ENCODE peak calls at places on chromosomes 6 and 20, in nine cellular contexts. L is IMR-90, C is left lung, V is nephron progenitor cell, F is cardiac fibroblast, B is body of pancreas, Y is heart right ventricle, U is AG04450, D is fibroblast of the aortic adventitia. E is an unnamed sample.

GRCh38 chr6:145139451-145139850 is 595.9 kb downstream of the EPM2A start:
- DNase-seq in L (peak; percentile 65), C (peak; percentile 35), V (no peak), F (no peak), B (no peak), Y (no peak), U (no peak), D (no peak), E (peak; percentile 81)

GRCh38 chr20:14706555-14706954 is 369.1 kb upstream of the FLRT3 start:
- DNase-seq in L (no peak), C (no peak), V (no peak), F (no peak), B (no peak), Y (no peak), U (no peak), D (no peak), E (no peak)

GRCh38 chr6:47075168-47075567 is 33.0 kb upstream of the ADGRF1 start:
- DNase-seq in L (no peak), C (no peak), V (no peak), F (no peak), B (no peak), Y (no peak), U (no peak), D (no peak), E (no peak)

GRCh38 chr6:51266569-51266968 is 447.9 kb downstream of the TFAP2B start:
- DNase-seq in L (no peak), C (no peak), V (no peak), F (no peak), B (no peak), Y (no peak), U (no peak), D (no peak), E (no peak)

GRCh38 chr6:77063494-77063893 is 399.8 kb downstream of the HTR1B start:
- DNase-seq in L (no peak), C (no peak), V (no peak), F (no peak), B (no peak), Y (no peak), U (no peak), D (no peak), E (no peak)

GRCh38 chr6:84581494-84582259 is 182.7 kb downstream of the TBX18 start:
- DNase-seq in L (peak; percentile 73), C (no peak), V (no peak), F (peak; percentile 67), B (no peak), Y (no peak), U (peak; percentile 8), D (peak; percentile 77), E (peak; percentile 51)

GRCh38 chr20:32249030-32249738 is 28.3 kb upstream of the KIF3B start:
- DNase-seq in L (no peak), C (no peak), V (no peak), F (no peak), B (no peak), Y (no peak), U (no peak), D (no peak), E (no peak)

GRCh38 chr6:37822851-37823682 is 3.5 kb downstream of the ZFAND3 start:
- DNase-seq in L (no peak), C (no peak), V (no peak), F (peak; percentile 55), B (no peak), Y (no peak), U (no peak), D (peak; percentile 57), E (peak; percentile 73)

GRCh38 chr6:161091972-161092701 is 100.6 kb downstream of the MAP3K4 start:
- DNase-seq in L (peak; percentile 18), C (no peak), V (no peak), F (no peak), B (no peak), Y (no peak), U (no peak), D (peak; percentile 12), E (peak; percentile 41)

GRCh38 chr20:23396961-23397620 is 24.2 kb downstream of the NAPB start:
- DNase-seq in L (peak; percentile 21), C (no peak), V (no peak), F (peak; percentile 25), B (no peak), Y (no peak), U (no peak), D (peak; percentile 14), E (no peak)

GRCh38 chr6:149045404-149045803 is 272.1 kb upstream of the TAB2 start:
- DNase-seq in L (no peak), C (no peak), V (no peak), F (no peak), B (no peak), Y (no peak), U (no peak), D (no peak), E (peak; percentile 12)

GRCh38 chr20:49890651-49891361 is 24.5 kb downstream of the SPATA2 start:
- DNase-seq in L (no peak), C (no peak), V (no peak), F (no peak), B (no peak), Y (no peak), U (no peak), D (no peak), E (no peak)

GRCh38 chr6:117536317-117536716 is 53.8 kb downstream of the DCBLD1 start:
- DNase-seq in L (peak; percentile 66), C (no peak), V (no peak), F (peak; percentile 33), B (no peak), Y (no peak), U (no peak), D (peak; percentile 69), E (no peak)

GRCh38 chr6:158653577-158654354 is 3.9 kb downstream of the SYTL3 start:
- DNase-seq in L (peak; percentile 72), C (no peak), V (no peak), F (no peak), B (peak; percentile 41), Y (no peak), U (no peak), D (no peak), E (no peak)

GRCh38 chr6:38233161-38233791 is 406.5 kb downstream of the BTBD9 start:
- DNase-seq in L (peak; percentile 51), C (no peak), V (no peak), F (no peak), B (no peak), Y (no peak), U (no peak), D (peak; percentile 32), E (peak; percentile 46)

GRCh38 chr20:21235713-21236445 is 67.3 kb upstream of the XRN2 start:
- DNase-seq in L (peak; percentile 66), C (peak; percentile 47), V (peak; percentile 67), F (peak; percentile 79), B (peak; percentile 63), Y (peak; percentile 54), U (peak; percentile 32), D (peak; percentile 82), E (peak; percentile 72)
- TF ChIP-seq CTCF in L (peak; percentile 89), C (peak; percentile 80), V (peak; percentile 75), F (peak; percentile 91), B (peak; percentile 77), Y (peak; percentile 73), U (peak; percentile 77), D (peak; percentile 92), E (peak; percentile 75)

GRCh38 chr6:131721161-131721560 is 10.3 kb upstream of the CTAGE9 start:
- DNase-seq in L (no peak), C (no peak), V (no peak), F (no peak), B (no peak), Y (no peak), U (no peak), D (no peak), E (no peak)
- TF ChIP-seq CTCF in L (no peak), C (no peak), V (no peak), F (no peak), B (no peak), Y (no peak), U (no peak), D (no peak), E (no peak)

DNA sequence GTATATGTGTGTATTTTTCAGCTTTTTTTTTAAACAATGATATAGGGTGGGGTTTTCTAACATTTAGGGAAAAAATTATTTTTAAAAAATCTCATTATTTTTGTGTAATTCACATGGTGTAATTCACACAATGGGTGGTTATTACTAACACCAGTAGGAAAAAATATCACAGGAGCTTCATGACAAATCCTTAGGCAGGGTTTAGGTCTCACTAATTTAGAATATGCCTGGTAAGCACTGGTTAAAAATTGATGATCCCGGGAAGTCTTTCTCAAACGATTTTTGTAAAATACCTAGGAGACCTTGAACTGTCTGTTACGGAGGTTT is 29.5 kb upstream of the ZNF217 start:
- DNase-seq in L (no peak), C (no peak), V (no peak), F (no peak), B (no peak), Y (no peak), U (no peak), D (no peak), E (no peak)
- TF ChIP-seq CTCF in L (no peak), C (no peak), V (no peak), F (no peak), B (peak; percentile 10), Y (peak; percentile 34), U (no peak), D (no peak), E (no peak)

GRCh38 chr6:69722683-69723082 is 74.1 kb downstream of the LMBRD1 start:
- DNase-seq in L (no peak), C (no peak), V (no peak), F (no peak), B (no peak), Y (no peak), U (no peak), D (no peak), E (no peak)

DNA sequence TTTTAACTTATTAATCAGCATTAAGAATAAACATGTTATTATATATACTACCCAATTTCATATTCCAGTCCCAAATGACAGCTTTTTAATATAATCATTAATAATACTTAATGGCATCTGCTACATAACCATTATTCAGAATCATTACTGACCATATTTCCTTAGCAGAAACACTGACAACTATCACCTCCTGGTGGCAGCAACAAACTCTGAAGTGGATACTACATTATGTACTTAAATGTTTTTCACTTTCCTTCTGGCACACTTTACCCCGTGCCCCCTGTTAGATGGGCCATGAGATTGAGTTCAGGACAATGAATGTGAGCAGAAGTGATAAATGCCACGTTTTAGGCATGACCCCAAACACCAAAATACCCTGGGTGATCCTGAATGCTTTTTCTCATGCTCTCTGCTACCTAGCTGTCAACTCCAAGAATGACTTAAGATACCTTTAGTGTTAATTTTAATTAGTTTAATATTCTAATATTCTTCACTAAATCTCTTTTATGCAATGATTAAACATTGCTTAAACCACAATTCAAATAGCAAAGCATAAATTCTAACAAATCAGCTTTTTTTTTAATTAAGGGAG is 77.1 kb downstream of the LMBRD1 start:
- DNase-seq in L (peak; percentile 37), C (no peak), V (no peak), F (peak; percentile 53), B (no peak), Y (no peak), U (no peak), D (peak; percentile 45), E (peak; percentile 33)
- TF ChIP-seq CTCF in L (peak; percentile 47), C (no peak), V (peak; percentile 19), F (peak; percentile 50), B (peak; percentile 35), Y (peak; percentile 42), U (peak; percentile 55), D (peak; percentile 48), E (peak; percentile 43)

DNA sequence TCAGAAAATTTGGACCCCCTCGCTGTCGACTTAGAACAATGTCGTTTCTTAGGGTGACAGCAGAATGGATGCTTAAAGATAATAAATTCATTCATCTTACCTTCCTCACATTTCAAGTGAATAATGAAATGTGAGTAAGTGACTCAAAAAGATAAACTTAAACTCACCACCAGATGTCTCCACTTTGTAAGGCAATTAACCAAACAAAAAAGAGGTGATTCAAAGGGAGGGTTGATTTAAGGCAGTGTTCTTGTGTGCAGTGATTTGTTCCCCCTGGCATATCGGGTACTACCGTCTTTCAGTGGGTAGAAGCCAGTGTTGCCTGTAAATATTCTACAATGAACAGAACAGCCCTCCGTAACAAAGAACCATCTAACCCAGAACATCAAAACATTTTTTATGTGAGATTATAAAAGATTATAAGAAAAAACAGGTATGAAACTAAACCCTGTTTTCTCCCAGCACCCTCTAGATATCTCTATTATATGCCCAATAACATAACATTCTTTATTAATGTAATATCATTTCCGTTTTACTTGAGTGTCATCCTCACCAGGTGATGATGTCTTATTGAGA is 589.7 kb downstream of the CBLN4 start:
- DNase-seq in L (no peak), C (no peak), V (no peak), F (peak; percentile 5), B (no peak), Y (no peak), U (no peak), D (no peak), E (peak; percentile 23)
- TF ChIP-seq CTCF in L (no peak), C (no peak), V (peak; percentile 37), F (peak; percentile 1), B (peak; percentile 29), Y (peak; percentile 46), U (no peak), D (no peak), E (peak; percentile 20)